ENCODE peak calls at places on chromosomes 1 and 21, in eight cellular contexts. I is fibroblast of pulmonary artery, U is H9, O is IMR-90, R is AG04450, Q is astrocyte of the spinal cord, G is stomach, X is uterus. D is an unnamed sample.

GRCh38 chr1:193104496-193104905 is 713 bp downstream of the GLRX2 start:
- DNase-seq in I (peak), R (no peak), G (peak), X (peak), U (peak), O (peak), Q (no peak), D (peak)

GRCh38 chr1:197924516-197925123 is 7.4 kb downstream of the LHX9 start:
- DNase-seq in U (no peak), I (peak), Q (peak), X (no peak), O (peak), G (no peak), R (peak), D (peak)

GRCh38 chr1:1703796-1704195 is 11.2 kb upstream of the SLC35E2B start:
- DNase-seq in O (no peak), Q (no peak), I (no peak), G (no peak), U (no peak), X (peak), R (no peak), D (no peak)

GRCh38 chr1:226064816-226065248 is 2.3 kb downstream of the H3-3A start:
- DNase-seq in R (no peak), O (peak), I (peak), X (peak), Q (peak), G (peak), U (no peak), D (peak)

GRCh38 chr1:145962157-145963102 is 1.9 kb downstream of the ANKRD34A start:
- DNase-seq in R (no peak), Q (no peak), X (peak), I (no peak), O (no peak), G (no peak), U (no peak), D (peak)

GRCh38 chr1:157496121-157496526 is 56.2 kb downstream of the FCRL5 start:
- DNase-seq in I (peak), X (no peak), R (no peak), Q (peak), G (no peak), U (no peak), O (peak), D (peak)

GRCh38 chr1:60949826-60950197 is 132.5 kb upstream of the NFIA start:
- DNase-seq in U (no peak), I (no peak), O (no peak), R (no peak), X (no peak), Q (no peak), G (no peak), D (no peak)

GRCh38 chr1:5189384-5189783 is 535.0 kb downstream of the AJAP1 start:
- DNase-seq in I (no peak), U (no peak), R (no peak), G (no peak), X (no peak), Q (no peak), O (no peak), D (no peak)

GRCh38 chr1:205493241-205494085 is 11.0 kb upstream of the CDK18 start:
- DNase-seq in Q (peak), U (no peak), G (peak), I (peak), R (no peak), X (peak), O (peak), D (no peak)

GRCh38 chr21:45867671-45868081 is 113.9 kb upstream of the COL6A1 start:
- DNase-seq in Q (no peak), G (peak), R (no peak), O (no peak), U (no peak), X (no peak), I (no peak), D (no peak)

GRCh38 chr1:208475951-208476824 is 232.0 kb upstream of the PLXNA2 start:
- DNase-seq in O (no peak), U (peak), I (no peak), R (no peak), G (no peak), Q (peak), X (no peak), D (peak)

GRCh38 chr21:42843021-42843420 is 36.3 kb downstream of the WDR4 start:
- DNase-seq in O (no peak), U (no peak), R (no peak), G (no peak), I (no peak), X (no peak), Q (no peak), D (no peak)

GRCh38 chr1:245182028-245182427 is 27.2 kb downstream of the KIF26B start:
- DNase-seq in Q (no peak), R (no peak), I (no peak), O (no peak), U (no peak), X (no peak), G (no peak), D (no peak)

GRCh38 chr1:28886731-28887417 is 27.5 kb upstream of the EPB41 start:
- DNase-seq in X (peak), Q (peak), O (peak), I (peak), G (peak), U (peak), R (peak), D (peak)

GRCh38 chr1:16152521-16153087 is 3.3 kb downstream of the EPHA2 start:
- DNase-seq in R (no peak), Q (no peak), U (no peak), I (no peak), G (no peak), O (peak), X (no peak), D (peak)

GRCh38 chr1:172662464-172663109 is 3.7 kb downstream of the FASLG start:
- DNase-seq in U (no peak), O (peak), I (peak), Q (peak), X (peak), R (peak), G (peak), D (no peak)

GRCh38 chr1:66296370-66296769 is 237.6 kb upstream of the SGIP1 start:
- DNase-seq in X (no peak), O (no peak), I (no peak), Q (no peak), G (no peak), U (no peak), R (no peak), D (no peak)

GRCh38 chr1:22709227-22709626 is 1.4 kb upstream of the EPHB2 start:
- DNase-seq in X (no peak), G (no peak), I (no peak), U (peak), O (no peak), Q (no peak), R (no peak), D (no peak)

GRCh38 chr1:14435368-14436023 is 163.0 kb upstream of the KAZN start:
- DNase-seq in O (no peak), X (no peak), R (no peak), G (no peak), Q (no peak), I (no peak), U (peak), D (peak)

GRCh38 chr1:63262148-63262770 is 60.1 kb upstream of the FOXD3 start:
- DNase-seq in G (no peak), I (no peak), O (no peak), X (no peak), Q (no peak), U (no peak), R (no peak), D (no peak)

GRCh38 chr1:61285371-61285885 is 203.1 kb downstream of the NFIA start:
- DNase-seq in Q (no peak), X (no peak), O (no peak), I (no peak), R (no peak), G (no peak), U (no peak), D (no peak)

GRCh38 chr1:240337795-240338194 is 246.1 kb downstream of the FMN2 start:
- DNase-seq in U (no peak), R (peak), G (no peak), I (peak), X (no peak), Q (peak), O (peak), D (no peak)

GRCh38 chr1:155127105-155127671 is 488 bp upstream of the EFNA1 start:
- DNase-seq in G (peak), R (no peak), U (peak), X (peak), O (peak), Q (peak), I (peak), D (peak)

GRCh38 chr1:234963180-234963903 is 165.3 kb downstream of the TOMM20 start:
- DNase-seq in R (peak), G (peak), O (peak), X (no peak), I (peak), Q (peak), U (no peak), D (no peak)

GRCh38 chr1:110606784-110607662 is 865 bp upstream of the KCNA2 start:
- DNase-seq in I (no peak), G (no peak), X (no peak), O (no peak), Q (no peak), U (peak), R (no peak), D (peak)

GRCh38 chr1:154351363-154352068 is 26.2 kb downstream of the ATP8B2 start:
- DNase-seq in I (no peak), R (no peak), Q (no peak), G (peak), O (no peak), U (no peak), X (no peak), D (no peak)

GRCh38 chr1:84847253-84848247 is 45.5 kb downstream of the LPAR3 start:
- DNase-seq in G (peak), X (peak), U (no peak), I (peak), R (peak), Q (peak), O (peak), D (no peak)

GRCh38 chr1:117188268-117189108 is 22.2 kb downstream of the VTCN1 start:
- DNase-seq in U (no peak), G (no peak), Q (no peak), R (no peak), X (no peak), O (peak), I (no peak), D (no peak)

GRCh38 chr1:154400381-154400801 is 4.8 kb upstream of the IL6R start:
- DNase-seq in I (no peak), Q (no peak), X (no peak), O (no peak), G (no peak), R (no peak), U (no peak), D (no peak)

DNA sequence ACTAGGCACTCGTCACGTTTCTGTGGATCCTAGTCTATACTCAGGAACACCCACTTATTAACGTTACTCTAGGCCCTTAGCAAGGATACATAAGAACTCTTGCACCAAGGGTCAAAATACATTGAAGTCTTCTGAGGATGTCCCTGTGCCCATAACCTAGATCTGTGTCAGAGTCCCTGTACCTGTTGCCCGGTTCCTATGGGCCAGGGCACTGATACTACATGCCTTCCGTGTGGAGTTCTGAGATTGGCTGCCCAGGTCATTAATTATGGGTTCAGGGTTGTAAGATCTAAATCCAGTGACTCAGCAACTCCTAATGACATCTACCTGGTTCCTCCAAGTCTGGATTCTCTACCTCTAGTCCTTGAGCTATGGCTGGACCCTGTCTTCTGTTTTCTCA is 69.5 kb downstream of the GPR137B start:
- DNase-seq in O (no peak), G (no peak), X (no peak), Q (no peak), U (no peak), I (no peak), R (no peak), D (no peak)
- TF ChIP-seq CTCF in O (no peak), G (no peak), X (no peak), Q (no peak), U (no peak), I (no peak), R (no peak), D (no peak)

GRCh38 chr1:21217812-21218596 is 41.3 kb upstream of the EIF4G3 start:
- DNase-seq in R (no peak), O (peak), G (peak), U (peak), Q (no peak), X (no peak), I (peak), D (peak)
- TF ChIP-seq CTCF in R (peak), O (peak), G (no peak), U (peak), Q (peak), X (no peak), I (peak), D (peak)

GRCh38 chr1:89953072-89953626 is 41.8 kb upstream of the ZNF326 start:
- DNase-seq in X (peak), R (peak), O (peak), I (peak), U (peak), Q (peak), G (peak), D (peak)
- TF ChIP-seq CTCF in X (peak), R (no peak), O (peak), I (peak), U (peak), Q (peak), G (no peak), D (no peak)

GRCh38 chr1:38615680-38616079 is 243.9 kb downstream of the RRAGC start:
- DNase-seq in O (no peak), I (no peak), U (no peak), Q (no peak), X (no peak), G (no peak), R (no peak), D (no peak)
- TF ChIP-seq CTCF in O (peak), I (no peak), U (peak), Q (peak), X (no peak), G (no peak), R (peak), D (no peak)

DNA sequence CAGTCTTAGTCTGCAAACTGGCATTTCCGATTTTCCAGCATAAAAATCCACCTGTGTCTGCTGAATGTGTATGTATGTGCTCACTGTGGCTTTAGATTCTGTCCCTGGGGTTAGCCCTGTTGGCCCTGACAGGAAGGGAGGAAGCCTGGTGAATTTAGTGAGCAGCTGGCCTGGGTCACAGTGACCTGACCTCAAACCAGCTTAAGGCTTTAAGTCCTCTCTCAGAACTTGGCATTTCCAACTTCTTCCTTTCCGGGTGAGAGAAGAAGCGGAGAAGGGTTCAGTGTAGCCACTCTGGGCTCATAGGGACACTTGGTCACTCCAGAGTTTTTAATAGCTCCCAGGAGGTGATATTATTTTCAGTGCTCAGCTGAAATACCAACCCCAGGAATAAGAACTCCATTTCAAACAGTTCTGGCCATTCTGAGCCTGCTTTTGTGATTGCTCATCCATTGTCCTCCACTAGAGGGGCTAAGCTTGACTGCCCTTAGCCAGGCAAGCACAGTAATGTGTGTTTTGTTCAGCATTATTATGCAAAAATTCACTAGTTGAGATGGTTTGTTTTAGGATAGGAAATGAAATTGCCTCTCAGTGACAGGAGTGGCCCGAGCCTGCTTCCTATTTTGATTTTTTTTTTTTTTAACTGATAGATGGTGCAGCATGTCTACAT is 2.5 kb upstream of the OLFML3 start:
- DNase-seq in X (no peak), G (no peak), O (peak), R (no peak), Q (peak), I (peak), U (peak), D (peak)
- TF ChIP-seq CTCF in X (peak), G (no peak), O (peak), R (peak), Q (peak), I (peak), U (peak), D (peak)